ENCODE peak calls at places on chromosomes 1 and 21, in nine cellular contexts. One of them, this sample, is unnamed. For H3K4me1, the result is how much of the 10 kb centered on the place peaks cover.

GRCh38 chr1:25204797-25205441 is 27.4 kb downstream of the SYF2 start:
- DNase-seq in CD8-positive, alpha-beta T cell: peak
- DNase-seq in neural progenitor cell: peak
- DNase-seq in tibial artery: no peak
- DNase-seq in body of pancreas: no peak
- DNase-seq in IMR-90: peak
- DNase-seq in pancreas: peak
- DNase-seq in adrenal gland: peak
- DNase-seq in ovary: no peak
- DNase-seq in this sample: no peak

GRCh38 chr1:160127381-160127780 is 11.8 kb downstream of the ATP1A2 start:
- DNase-seq in CD8-positive, alpha-beta T cell: no peak
- DNase-seq in tibial artery: no peak
- DNase-seq in ovary: no peak
- DNase-seq in IMR-90: no peak
- DNase-seq in neural progenitor cell: no peak
- DNase-seq in pancreas: no peak
- DNase-seq in body of pancreas: no peak
- DNase-seq in adrenal gland: no peak
- DNase-seq in this sample: no peak

GRCh38 chr1:210358511-210359148 is 29.9 kb downstream of the HHAT start:
- DNase-seq in body of pancreas: no peak
- DNase-seq in ovary: no peak
- DNase-seq in tibial artery: no peak
- DNase-seq in CD8-positive, alpha-beta T cell: no peak
- DNase-seq in pancreas: no peak
- DNase-seq in IMR-90: no peak
- DNase-seq in adrenal gland: no peak
- DNase-seq in neural progenitor cell: peak
- DNase-seq in this sample: no peak

GRCh38 chr1:183635112-183635605 is 424 bp downstream of the ARPC5 start:
- DNase-seq in ovary: peak
- DNase-seq in tibial artery: peak
- DNase-seq in neural progenitor cell: no peak
- DNase-seq in IMR-90: no peak
- DNase-seq in body of pancreas: peak
- DNase-seq in adrenal gland: peak
- DNase-seq in CD8-positive, alpha-beta T cell: peak
- DNase-seq in pancreas: peak
- DNase-seq in this sample: peak

GRCh38 chr1:107649023-107649422 is 316.0 kb downstream of the VAV3 start:
- DNase-seq in body of pancreas: no peak
- DNase-seq in pancreas: no peak
- DNase-seq in adrenal gland: no peak
- DNase-seq in neural progenitor cell: no peak
- DNase-seq in CD8-positive, alpha-beta T cell: no peak
- DNase-seq in IMR-90: peak
- DNase-seq in ovary: no peak
- DNase-seq in tibial artery: no peak
- DNase-seq in this sample: no peak

GRCh38 chr21:45985471-45986315 is 4.1 kb downstream of the COL6A1 start:
- DNase-seq in IMR-90: no peak
- DNase-seq in adrenal gland: no peak
- DNase-seq in pancreas: no peak
- DNase-seq in CD8-positive, alpha-beta T cell: no peak
- DNase-seq in neural progenitor cell: no peak
- DNase-seq in body of pancreas: no peak
- DNase-seq in ovary: peak
- DNase-seq in tibial artery: peak
- DNase-seq in this sample: no peak

GRCh38 chr1:23964790-23965740 is 5.4 kb downstream of the PNRC2 start:
- DNase-seq in IMR-90: peak
- DNase-seq in CD8-positive, alpha-beta T cell: no peak
- DNase-seq in pancreas: no peak
- DNase-seq in ovary: no peak
- DNase-seq in neural progenitor cell: no peak
- DNase-seq in body of pancreas: no peak
- DNase-seq in adrenal gland: no peak
- DNase-seq in tibial artery: no peak
- DNase-seq in this sample: no peak

GRCh38 chr1:241048558-241048957 is 308.4 kb downstream of the RGS7 start:
- DNase-seq in pancreas: no peak
- DNase-seq in CD8-positive, alpha-beta T cell: no peak
- DNase-seq in tibial artery: no peak
- DNase-seq in adrenal gland: no peak
- DNase-seq in neural progenitor cell: no peak
- DNase-seq in IMR-90: no peak
- DNase-seq in ovary: no peak
- DNase-seq in body of pancreas: no peak
- DNase-seq in this sample: no peak

GRCh38 chr1:10856253-10856683 is 59.8 kb upstream of the CASZ1 start:
- DNase-seq in pancreas: no peak
- DNase-seq in tibial artery: no peak
- DNase-seq in body of pancreas: no peak
- DNase-seq in adrenal gland: no peak
- DNase-seq in ovary: no peak
- DNase-seq in IMR-90: no peak
- DNase-seq in neural progenitor cell: no peak
- DNase-seq in CD8-positive, alpha-beta T cell: no peak
- DNase-seq in this sample: no peak

GRCh38 chr1:31574749-31575372 is 1.5 kb upstream of the TINAGL1 start:
- DNase-seq in tibial artery: no peak
- DNase-seq in ovary: no peak
- DNase-seq in adrenal gland: no peak
- DNase-seq in CD8-positive, alpha-beta T cell: no peak
- DNase-seq in IMR-90: no peak
- DNase-seq in neural progenitor cell: peak
- DNase-seq in pancreas: no peak
- DNase-seq in body of pancreas: no peak
- DNase-seq in this sample: no peak

GRCh38 chr1:23980725-23981063 is 567 bp upstream of the SRSF10 start:
- DNase-seq in tibial artery: no peak
- DNase-seq in ovary: peak
- DNase-seq in IMR-90: peak
- DNase-seq in neural progenitor cell: peak
- DNase-seq in CD8-positive, alpha-beta T cell: peak
- DNase-seq in adrenal gland: no peak
- DNase-seq in body of pancreas: no peak
- DNase-seq in pancreas: peak
- DNase-seq in this sample: no peak

GRCh38 chr21:45421071-45421845 is 16.3 kb downstream of the COL18A1 start:
- DNase-seq in adrenal gland: peak
- DNase-seq in tibial artery: peak
- DNase-seq in CD8-positive, alpha-beta T cell: no peak
- DNase-seq in IMR-90: no peak
- DNase-seq in ovary: peak
- DNase-seq in pancreas: peak
- DNase-seq in body of pancreas: peak
- DNase-seq in neural progenitor cell: no peak
- DNase-seq in this sample: peak

GRCh38 chr1:32413507-32414185 is 19.4 kb upstream of the BSDC1 start:
- DNase-seq in ovary: peak
- DNase-seq in IMR-90: peak
- DNase-seq in neural progenitor cell: peak
- DNase-seq in body of pancreas: peak
- DNase-seq in adrenal gland: peak
- DNase-seq in pancreas: peak
- DNase-seq in CD8-positive, alpha-beta T cell: peak
- DNase-seq in tibial artery: no peak
- DNase-seq in this sample: peak

GRCh38 chr1:180925471-180926051 is 12.9 kb downstream of the KIAA1614 start:
- DNase-seq in pancreas: no peak
- DNase-seq in adrenal gland: no peak
- DNase-seq in ovary: no peak
- DNase-seq in IMR-90: no peak
- DNase-seq in CD8-positive, alpha-beta T cell: no peak
- DNase-seq in tibial artery: no peak
- DNase-seq in body of pancreas: peak
- DNase-seq in neural progenitor cell: peak
- DNase-seq in this sample: no peak
- H3K4me1 ChIP-seq in pancreas: under half
- H3K4me1 ChIP-seq in adrenal gland: under half
- H3K4me1 ChIP-seq in ovary: under half
- H3K4me1 ChIP-seq in IMR-90: under half
- H3K4me1 ChIP-seq in CD8-positive, alpha-beta T cell: under half
- H3K4me1 ChIP-seq in tibial artery: under half
- H3K4me1 ChIP-seq in body of pancreas: under half
- H3K4me1 ChIP-seq in neural progenitor cell: half or more
- H3K4me1 ChIP-seq in this sample: under half

GRCh38 chr1:164953095-164953494 is 394.1 kb downstream of the PBX1 start:
- DNase-seq in IMR-90: no peak
- DNase-seq in tibial artery: no peak
- DNase-seq in body of pancreas: no peak
- DNase-seq in adrenal gland: no peak
- DNase-seq in pancreas: no peak
- DNase-seq in CD8-positive, alpha-beta T cell: no peak
- DNase-seq in ovary: no peak
- DNase-seq in neural progenitor cell: no peak
- DNase-seq in this sample: no peak
- TF ChIP-seq CTCF in IMR-90: peak
- TF ChIP-seq CTCF in tibial artery: no peak
- TF ChIP-seq CTCF in body of pancreas: peak
- TF ChIP-seq CTCF in adrenal gland: no peak
- TF ChIP-seq CTCF in pancreas: no peak
- TF ChIP-seq CTCF in CD8-positive, alpha-beta T cell: no peak
- TF ChIP-seq CTCF in ovary: no peak
- TF ChIP-seq CTCF in neural progenitor cell: peak
- TF ChIP-seq CTCF in this sample: no peak

GRCh38 chr1:246788895-246789338 is 64.7 kb downstream of the SCCPDH start:
- DNase-seq in tibial artery: peak
- DNase-seq in CD8-positive, alpha-beta T cell: no peak
- DNase-seq in IMR-90: no peak
- DNase-seq in ovary: no peak
- DNase-seq in body of pancreas: no peak
- DNase-seq in neural progenitor cell: peak
- DNase-seq in adrenal gland: no peak
- DNase-seq in pancreas: no peak
- DNase-seq in this sample: no peak
- H3K4me3 ChIP-seq in tibial artery: peak
- H3K4me3 ChIP-seq in CD8-positive, alpha-beta T cell: no peak
- H3K4me3 ChIP-seq in IMR-90: no peak
- H3K4me3 ChIP-seq in ovary: peak
- H3K4me3 ChIP-seq in body of pancreas: no peak
- H3K4me3 ChIP-seq in neural progenitor cell: no peak
- H3K4me3 ChIP-seq in adrenal gland: no peak
- H3K4me3 ChIP-seq in pancreas: no peak
- H3K4me3 ChIP-seq in this sample: no peak

GRCh38 chr1:185644531-185644930 is 89.7 kb upstream of the HMCN1 start:
- DNase-seq in pancreas: no peak
- DNase-seq in body of pancreas: no peak
- DNase-seq in adrenal gland: no peak
- DNase-seq in ovary: no peak
- DNase-seq in tibial artery: no peak
- DNase-seq in IMR-90: no peak
- DNase-seq in CD8-positive, alpha-beta T cell: no peak
- DNase-seq in neural progenitor cell: no peak
- DNase-seq in this sample: no peak
- H3K4me1 ChIP-seq in pancreas: under half
- H3K4me1 ChIP-seq in body of pancreas: under half
- H3K4me1 ChIP-seq in adrenal gland: under half
- H3K4me1 ChIP-seq in ovary: under half
- H3K4me1 ChIP-seq in tibial artery: under half
- H3K4me1 ChIP-seq in IMR-90: under half
- H3K4me1 ChIP-seq in CD8-positive, alpha-beta T cell: under half
- H3K4me1 ChIP-seq in neural progenitor cell: under half
- H3K4me1 ChIP-seq in this sample: under half

DNA sequence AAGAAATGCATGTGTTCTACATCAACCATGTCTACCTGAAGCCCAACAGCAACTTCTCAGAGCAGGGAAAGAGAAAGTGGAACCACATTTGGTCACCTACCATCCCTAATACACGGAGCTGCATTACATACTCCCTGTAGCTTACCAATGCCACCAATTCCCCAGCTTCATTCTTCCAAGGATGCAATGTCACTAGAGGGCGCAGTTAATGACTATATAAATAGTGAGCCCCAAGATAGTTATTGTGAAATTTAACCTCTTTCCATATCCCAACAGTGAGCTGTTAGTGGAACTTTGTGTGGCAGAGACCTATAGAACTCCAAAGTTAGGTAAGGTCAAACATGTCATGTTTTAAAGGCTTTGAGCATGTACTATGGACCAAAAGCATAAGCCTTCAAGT is 618.3 kb downstream of the SMYD3 start:
- DNase-seq in pancreas: no peak
- DNase-seq in body of pancreas: no peak
- DNase-seq in neural progenitor cell: peak
- DNase-seq in tibial artery: no peak
- DNase-seq in IMR-90: peak
- DNase-seq in adrenal gland: peak
- DNase-seq in ovary: no peak
- DNase-seq in CD8-positive, alpha-beta T cell: no peak
- DNase-seq in this sample: peak
- TF ChIP-seq CTCF in pancreas: no peak
- TF ChIP-seq CTCF in body of pancreas: no peak
- TF ChIP-seq CTCF in neural progenitor cell: peak
- TF ChIP-seq CTCF in tibial artery: no peak
- TF ChIP-seq CTCF in IMR-90: peak
- TF ChIP-seq CTCF in adrenal gland: peak
- TF ChIP-seq CTCF in ovary: no peak
- TF ChIP-seq CTCF in CD8-positive, alpha-beta T cell: no peak
- TF ChIP-seq CTCF in this sample: no peak

GRCh38 chr1:169111472-169111871 is 5.0 kb downstream of the ATP1B1 start:
- DNase-seq in ovary: no peak
- DNase-seq in pancreas: no peak
- DNase-seq in adrenal gland: no peak
- DNase-seq in tibial artery: no peak
- DNase-seq in body of pancreas: no peak
- DNase-seq in CD8-positive, alpha-beta T cell: no peak
- DNase-seq in IMR-90: no peak
- DNase-seq in neural progenitor cell: no peak
- DNase-seq in this sample: no peak
- H3K4me3 ChIP-seq in ovary: no peak
- H3K4me3 ChIP-seq in pancreas: peak
- H3K4me3 ChIP-seq in adrenal gland: no peak
- H3K4me3 ChIP-seq in tibial artery: no peak
- H3K4me3 ChIP-seq in body of pancreas: no peak
- H3K4me3 ChIP-seq in CD8-positive, alpha-beta T cell: no peak
- H3K4me3 ChIP-seq in IMR-90: no peak
- H3K4me3 ChIP-seq in neural progenitor cell: no peak
- H3K4me3 ChIP-seq in this sample: no peak